ENCODE peak calls at places on chromosomes 12 and 14, in seven cellular contexts. One of them, this sample, is unnamed.
A peak's percentile ranks its signal among the peaks of the same experiment; 100 is the strongest.

GRCh38 chr12:53221203-53222076 is 10.6 kb downstream of the RARG start:
- DNase-seq in IMR-90: peak; percentile 51
- DNase-seq in stomach: peak; percentile 80
- DNase-seq in body of pancreas: peak; percentile 83
- DNase-seq in GM12891: peak; percentile 57
- DNase-seq in Peyer's patch: peak; percentile 85
- DNase-seq in testis: peak; percentile 64
- DNase-seq in this sample: peak; percentile 72

GRCh38 chr12:87509233-87509820 is 519.9 kb downstream of the C12orf50 start:
- DNase-seq in GM12891: no peak
- DNase-seq in IMR-90: peak; percentile 81
- DNase-seq in Peyer's patch: no peak
- DNase-seq in testis: no peak
- DNase-seq in body of pancreas: no peak
- DNase-seq in stomach: no peak
- DNase-seq in this sample: peak; percentile 5

GRCh38 chr14:53946404-53947400 is 9.9 kb downstream of the BMP4 start:
- DNase-seq in body of pancreas: no peak
- DNase-seq in testis: no peak
- DNase-seq in Peyer's patch: no peak
- DNase-seq in GM12891: no peak
- DNase-seq in IMR-90: no peak
- DNase-seq in stomach: no peak
- DNase-seq in this sample: no peak

GRCh38 chr12:102023343-102023930 is 38.4 kb downstream of the WASHC3 start:
- DNase-seq in IMR-90: peak; percentile 86
- DNase-seq in GM12891: no peak
- DNase-seq in stomach: no peak
- DNase-seq in body of pancreas: no peak
- DNase-seq in testis: no peak
- DNase-seq in Peyer's patch: no peak
- DNase-seq in this sample: no peak

GRCh38 chr12:11716794-11717532 is 67.5 kb downstream of the ETV6 start:
- DNase-seq in Peyer's patch: peak; percentile 75
- DNase-seq in stomach: no peak
- DNase-seq in testis: no peak
- DNase-seq in body of pancreas: no peak
- DNase-seq in GM12891: no peak
- DNase-seq in IMR-90: peak; percentile 56
- DNase-seq in this sample: peak; percentile 48

GRCh38 chr12:95922231-95922630 is 20.2 kb downstream of the CCDC38 start:
- DNase-seq in testis: no peak
- DNase-seq in stomach: no peak
- DNase-seq in IMR-90: peak; percentile 33
- DNase-seq in GM12891: no peak
- DNase-seq in body of pancreas: no peak
- DNase-seq in Peyer's patch: no peak
- DNase-seq in this sample: no peak

GRCh38 chr14:90483551-90483950 is 86.7 kb downstream of the CALM1 start:
- DNase-seq in GM12891: no peak
- DNase-seq in Peyer's patch: peak; percentile 59
- DNase-seq in IMR-90: no peak
- DNase-seq in stomach: peak; percentile 67
- DNase-seq in testis: no peak
- DNase-seq in body of pancreas: peak; percentile 33
- DNase-seq in this sample: peak; percentile 14

GRCh38 chr12:77151030-77151429 is 85.7 kb upstream of the E2F7 start:
- DNase-seq in GM12891: no peak
- DNase-seq in stomach: no peak
- DNase-seq in Peyer's patch: no peak
- DNase-seq in IMR-90: no peak
- DNase-seq in testis: no peak
- DNase-seq in body of pancreas: no peak
- DNase-seq in this sample: no peak

GRCh38 chr12:65492997-65493892 is 214.8 kb downstream of the MSRB3 start:
- DNase-seq in body of pancreas: no peak
- DNase-seq in Peyer's patch: no peak
- DNase-seq in IMR-90: no peak
- DNase-seq in GM12891: no peak
- DNase-seq in stomach: no peak
- DNase-seq in testis: no peak
- DNase-seq in this sample: no peak

GRCh38 chr12:388547-389137 is 478 bp downstream of the KDM5A start:
- DNase-seq in stomach: no peak
- DNase-seq in IMR-90: peak; percentile 30
- DNase-seq in testis: peak; percentile 36
- DNase-seq in Peyer's patch: peak; percentile 59
- DNase-seq in body of pancreas: peak; percentile 25
- DNase-seq in GM12891: no peak
- DNase-seq in this sample: peak; percentile 64

GRCh38 chr14:68098834-68099233 is 279.3 kb downstream of the RAD51B start:
- DNase-seq in body of pancreas: no peak
- DNase-seq in Peyer's patch: no peak
- DNase-seq in testis: no peak
- DNase-seq in GM12891: no peak
- DNase-seq in stomach: no peak
- DNase-seq in IMR-90: no peak
- DNase-seq in this sample: no peak

GRCh38 chr12:92208613-92209121 is 63.0 kb upstream of the BTG1 start:
- DNase-seq in Peyer's patch: no peak
- DNase-seq in stomach: no peak
- DNase-seq in testis: no peak
- DNase-seq in GM12891: no peak
- DNase-seq in IMR-90: peak; percentile 31
- DNase-seq in body of pancreas: no peak
- DNase-seq in this sample: peak; percentile 97

GRCh38 chr14:78836777-78837176 is 666.6 kb downstream of the NRXN3 start:
- DNase-seq in body of pancreas: peak; percentile 55
- DNase-seq in Peyer's patch: peak; percentile 43
- DNase-seq in stomach: peak; percentile 45
- DNase-seq in IMR-90: peak; percentile 52
- DNase-seq in GM12891: peak; percentile 2
- DNase-seq in testis: peak; percentile 85
- DNase-seq in this sample: peak; percentile 57

GRCh38 chr14:20706657-20707355 is 18.2 kb downstream of the ANG start:
- DNase-seq in GM12891: no peak
- DNase-seq in Peyer's patch: no peak
- DNase-seq in testis: no peak
- DNase-seq in stomach: no peak
- DNase-seq in IMR-90: no peak
- DNase-seq in body of pancreas: no peak
- DNase-seq in this sample: peak; percentile 88

GRCh38 chr12:92503977-92504966 is 198.5 kb upstream of the PLEKHG7 start:
- DNase-seq in body of pancreas: peak; percentile 62
- DNase-seq in IMR-90: no peak
- DNase-seq in testis: no peak
- DNase-seq in GM12891: no peak
- DNase-seq in stomach: peak; percentile 69
- DNase-seq in Peyer's patch: peak; percentile 71
- DNase-seq in this sample: no peak

GRCh38 chr12:53049582-53050318 is at the start of gene TNS2:
- DNase-seq in IMR-90: peak; percentile 40
- DNase-seq in GM12891: peak; percentile 6
- DNase-seq in body of pancreas: peak; percentile 70
- DNase-seq in stomach: peak; percentile 76
- DNase-seq in Peyer's patch: peak; percentile 85
- DNase-seq in testis: peak; percentile 85
- DNase-seq in this sample: peak; percentile 81

GRCh38 chr12:130617219-130617618 is 98.9 kb downstream of the RIMBP2 start:
- DNase-seq in Peyer's patch: no peak
- DNase-seq in IMR-90: no peak
- DNase-seq in stomach: no peak
- DNase-seq in GM12891: no peak
- DNase-seq in body of pancreas: no peak
- DNase-seq in testis: no peak
- DNase-seq in this sample: no peak

GRCh38 chr12:49649892-49650291 is 26.5 kb downstream of the PRPF40B start:
- DNase-seq in stomach: no peak
- DNase-seq in Peyer's patch: no peak
- DNase-seq in IMR-90: no peak
- DNase-seq in GM12891: no peak
- DNase-seq in testis: no peak
- DNase-seq in body of pancreas: no peak
- DNase-seq in this sample: no peak

GRCh38 chr14:59849371-59850130 is 21.0 kb downstream of the RTN1 start:
- DNase-seq in stomach: no peak
- DNase-seq in testis: no peak
- DNase-seq in GM12891: no peak
- DNase-seq in IMR-90: no peak
- DNase-seq in body of pancreas: no peak
- DNase-seq in Peyer's patch: no peak
- DNase-seq in this sample: no peak

GRCh38 chr14:91985008-91985407 is 37.5 kb upstream of the FBLN5 start:
- DNase-seq in IMR-90: peak; percentile 80
- DNase-seq in body of pancreas: no peak
- DNase-seq in Peyer's patch: no peak
- DNase-seq in stomach: no peak
- DNase-seq in testis: no peak
- DNase-seq in GM12891: no peak
- DNase-seq in this sample: peak; percentile 65

GRCh38 chr14:89202413-89202812 is 214.6 kb downstream of the FOXN3 start:
- DNase-seq in IMR-90: no peak
- DNase-seq in body of pancreas: no peak
- DNase-seq in stomach: no peak
- DNase-seq in Peyer's patch: no peak
- DNase-seq in GM12891: no peak
- DNase-seq in testis: no peak
- DNase-seq in this sample: no peak

DNA sequence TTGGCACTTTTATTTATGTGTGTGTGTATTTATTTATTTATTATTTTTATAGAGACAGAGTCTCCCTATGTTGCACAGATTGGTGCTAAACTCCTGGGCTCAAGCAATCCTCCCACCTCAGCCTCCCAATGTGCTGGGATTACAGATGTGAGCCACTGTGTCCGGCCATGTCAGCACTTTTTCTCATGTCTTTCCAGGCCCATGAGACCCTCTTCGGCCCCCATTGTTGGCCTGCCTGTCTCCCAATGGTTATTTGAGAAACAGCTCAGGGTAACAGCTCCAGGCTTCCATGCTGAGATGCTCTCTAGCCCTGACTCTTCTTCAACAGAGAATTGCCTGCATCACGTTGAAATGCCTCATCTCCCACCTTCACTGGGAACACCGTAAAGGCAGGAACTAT is 34.4 kb downstream of the TMEM30B start:
- DNase-seq in Peyer's patch: no peak
- DNase-seq in body of pancreas: no peak
- DNase-seq in testis: no peak
- DNase-seq in stomach: no peak
- DNase-seq in IMR-90: no peak
- DNase-seq in GM12891: no peak
- DNase-seq in this sample: no peak
- TF ChIP-seq POLR2A in Peyer's patch: no peak
- TF ChIP-seq POLR2A in body of pancreas: no peak
- TF ChIP-seq POLR2A in testis: no peak
- TF ChIP-seq POLR2A in stomach: no peak
- TF ChIP-seq POLR2A in IMR-90: no peak
- TF ChIP-seq POLR2A in GM12891: no peak
- TF ChIP-seq POLR2A in this sample: no peak

GRCh38 chr12:123363743-123364531 is 710 bp downstream of the SBNO1 start:
- DNase-seq in stomach: peak; percentile 27
- DNase-seq in Peyer's patch: peak; percentile 53
- DNase-seq in IMR-90: no peak
- DNase-seq in testis: peak; percentile 39
- DNase-seq in body of pancreas: peak; percentile 37
- DNase-seq in GM12891: no peak
- DNase-seq in this sample: peak; percentile 49

GRCh38 chr12:123367511-123367910 is 2.9 kb upstream of the SBNO1 start:
- DNase-seq in GM12891: no peak
- DNase-seq in stomach: no peak
- DNase-seq in testis: no peak
- DNase-seq in body of pancreas: no peak
- DNase-seq in Peyer's patch: no peak
- DNase-seq in IMR-90: no peak
- DNase-seq in this sample: no peak

GRCh38 chr12:123364532-123365140 is at the start of gene SBNO1:
- DNase-seq in stomach: peak; percentile 92
- DNase-seq in testis: peak; percentile 93
- DNase-seq in IMR-90: peak; percentile 85
- DNase-seq in body of pancreas: peak; percentile 92
- DNase-seq in Peyer's patch: peak; percentile 95
- DNase-seq in GM12891: peak; percentile 77
- DNase-seq in this sample: no peak

GRCh38 chr12:123363385-123363742 is 1.3 kb downstream of the SBNO1 start:
- DNase-seq in GM12891: peak; percentile 22
- DNase-seq in IMR-90: peak; percentile 7
- DNase-seq in testis: no peak
- DNase-seq in body of pancreas: no peak
- DNase-seq in stomach: no peak
- DNase-seq in Peyer's patch: peak; percentile 53
- DNase-seq in this sample: no peak

GRCh38 chr12:123365141-123365917 is 682 bp upstream of the SBNO1 start:
- DNase-seq in body of pancreas: peak; percentile 99
- DNase-seq in IMR-90: peak; percentile 98
- DNase-seq in stomach: peak; percentile 99
- DNase-seq in GM12891: peak; percentile 87
- DNase-seq in Peyer's patch: peak; percentile 99
- DNase-seq in testis: peak; percentile 98
- DNase-seq in this sample: peak; percentile 99
- TF ChIP-seq POLR2A in body of pancreas: peak; percentile 81
- TF ChIP-seq POLR2A in IMR-90: peak; percentile 45
- TF ChIP-seq POLR2A in stomach: no peak
- TF ChIP-seq POLR2A in GM12891: peak; percentile 95
- TF ChIP-seq POLR2A in Peyer's patch: peak; percentile 69
- TF ChIP-seq POLR2A in testis: peak; percentile 2
- TF ChIP-seq POLR2A in this sample: peak; percentile 85

DNA sequence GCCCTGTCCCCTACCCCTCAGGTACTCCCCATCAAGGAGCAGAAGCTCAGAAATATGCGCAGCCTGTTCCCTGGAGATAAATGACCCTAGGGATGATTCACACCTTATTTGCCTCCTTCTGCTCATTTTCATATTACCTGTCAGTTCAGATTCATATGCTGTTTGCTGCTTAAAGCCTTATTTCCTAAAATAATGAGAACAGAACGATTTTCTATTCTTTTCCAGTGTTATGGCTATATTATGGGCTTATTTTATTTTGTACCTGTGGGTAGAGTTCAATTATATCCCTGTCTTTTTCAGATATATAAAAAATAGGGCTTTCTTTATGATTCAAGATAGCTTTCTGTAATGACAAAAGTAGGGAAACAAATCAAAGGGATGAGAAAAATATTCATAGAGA is 224.8 kb downstream of the RPAP3 start:
- DNase-seq in Peyer's patch: no peak
- DNase-seq in testis: no peak
- DNase-seq in body of pancreas: no peak
- DNase-seq in IMR-90: no peak
- DNase-seq in GM12891: no peak
- DNase-seq in stomach: no peak
- DNase-seq in this sample: no peak
- TF ChIP-seq POLR2A in Peyer's patch: no peak
- TF ChIP-seq POLR2A in testis: no peak
- TF ChIP-seq POLR2A in body of pancreas: no peak
- TF ChIP-seq POLR2A in IMR-90: no peak
- TF ChIP-seq POLR2A in GM12891: no peak
- TF ChIP-seq POLR2A in stomach: no peak
- TF ChIP-seq POLR2A in this sample: no peak

DNA sequence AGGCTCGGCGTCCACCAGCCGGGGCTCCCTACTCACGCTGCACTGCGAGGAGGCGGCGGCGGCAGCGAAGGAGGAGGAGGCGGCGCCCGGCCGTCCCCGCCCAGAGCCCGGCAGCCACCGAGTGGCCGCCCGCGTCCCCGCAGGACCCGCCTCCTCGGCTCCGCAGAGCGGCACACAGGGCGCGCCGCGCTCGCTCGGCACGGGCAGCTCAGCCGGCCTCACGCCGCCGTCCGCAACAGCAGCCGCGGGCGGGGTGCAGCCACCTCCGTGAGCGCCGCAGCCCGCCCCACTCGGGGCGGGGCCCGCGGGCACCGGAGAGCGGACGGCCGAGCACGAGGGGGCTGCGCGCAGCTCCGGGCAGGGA is at the start of gene ATP2B1:
- DNase-seq in testis: peak; percentile 86
- DNase-seq in stomach: peak; percentile 92
- DNase-seq in GM12891: peak; percentile 68
- DNase-seq in body of pancreas: peak; percentile 89
- DNase-seq in IMR-90: peak; percentile 83
- DNase-seq in Peyer's patch: peak; percentile 95
- DNase-seq in this sample: peak; percentile 85
- TF ChIP-seq POLR2A in testis: peak; percentile 59
- TF ChIP-seq POLR2A in stomach: no peak
- TF ChIP-seq POLR2A in GM12891: no peak
- TF ChIP-seq POLR2A in body of pancreas: peak; percentile 88
- TF ChIP-seq POLR2A in IMR-90: peak; percentile 89
- TF ChIP-seq POLR2A in Peyer's patch: peak; percentile 97
- TF ChIP-seq POLR2A in this sample: peak; percentile 76